ENCODE peak calls at places on chromosome 18, in five cellular contexts. D is right lobe of liver, C is ascending aorta, Y is A673, J is lower leg skin. K is an unnamed sample.
A peak's percentile ranks its signal among the peaks of the same experiment; 100 is the strongest.

GRCh38 chr18:57328665-57329064 is 23.7 kb upstream of the ST8SIA3 start:
- DNase-seq in D (no peak), C (no peak), J (no peak), Y (no peak), K (no peak)

GRCh38 chr18:65206551-65207260 is 544.1 kb upstream of the CDH7 start:
- DNase-seq in J (no peak), C (no peak), D (no peak), Y (no peak), K (no peak)

GRCh38 chr18:36247036-36247435 is 50.5 kb upstream of the FHOD3 start:
- DNase-seq in Y (no peak), J (no peak), C (no peak), D (no peak), K (no peak)

GRCh38 chr18:45793295-45793965 is 32.0 kb upstream of the SIGLEC15 start:
- DNase-seq in Y (no peak), D (peak; percentile 25), J (no peak), C (no peak), K (no peak)

GRCh38 chr18:60892855-60893254 is 440.4 kb upstream of the CDH20 start:
- DNase-seq in C (no peak), D (no peak), Y (no peak), J (no peak), K (no peak)

GRCh38 chr18:56522826-56523225 is 115.6 kb downstream of the TXNL1 start:
- DNase-seq in D (no peak), C (no peak), Y (no peak), J (no peak), K (no peak)

GRCh38 chr18:3869848-3870247 is 419.9 kb downstream of the TGIF1 start:
- DNase-seq in D (no peak), J (no peak), C (no peak), Y (peak; percentile 90), K (no peak)

GRCh38 chr18:49667462-49667861 is 105.6 kb downstream of the LIPG start:
- DNase-seq in C (no peak), J (no peak), D (no peak), Y (no peak), K (no peak)

GRCh38 chr18:21433436-21433835 is 167.1 kb downstream of the ESCO1 start:
- DNase-seq in C (no peak), Y (no peak), D (no peak), J (no peak), K (no peak)

GRCh38 chr18:10160251-10160650 is 246.4 kb downstream of the VAPA start:
- DNase-seq in D (no peak), Y (no peak), C (no peak), J (peak; percentile 26), K (no peak)

GRCh38 chr18:58687871-58688308 is 16.6 kb downstream of the MALT1 start:
- DNase-seq in Y (no peak), C (no peak), D (no peak), J (no peak), K (no peak)

GRCh38 chr18:58058720-58059119 is 14.7 kb downstream of the NEDD4L start:
- DNase-seq in D (no peak), J (no peak), Y (no peak), C (no peak), K (no peak)

GRCh38 chr18:23809411-23809810 is 120.2 kb downstream of the LAMA3 start:
- DNase-seq in C (no peak), Y (no peak), D (no peak), J (no peak), K (no peak)

GRCh38 chr18:23811176-23811575 is 121.9 kb downstream of the LAMA3 start:
- DNase-seq in D (no peak), C (no peak), J (no peak), Y (no peak), K (no peak)

GRCh38 chr18:23814977-23815614 is 125.8 kb downstream of the LAMA3 start:
- DNase-seq in C (no peak), J (no peak), Y (no peak), D (no peak), K (no peak)

GRCh38 chr18:23810396-23810795 is 121.1 kb downstream of the LAMA3 start:
- DNase-seq in Y (no peak), D (no peak), J (no peak), C (no peak), K (no peak)

DNA sequence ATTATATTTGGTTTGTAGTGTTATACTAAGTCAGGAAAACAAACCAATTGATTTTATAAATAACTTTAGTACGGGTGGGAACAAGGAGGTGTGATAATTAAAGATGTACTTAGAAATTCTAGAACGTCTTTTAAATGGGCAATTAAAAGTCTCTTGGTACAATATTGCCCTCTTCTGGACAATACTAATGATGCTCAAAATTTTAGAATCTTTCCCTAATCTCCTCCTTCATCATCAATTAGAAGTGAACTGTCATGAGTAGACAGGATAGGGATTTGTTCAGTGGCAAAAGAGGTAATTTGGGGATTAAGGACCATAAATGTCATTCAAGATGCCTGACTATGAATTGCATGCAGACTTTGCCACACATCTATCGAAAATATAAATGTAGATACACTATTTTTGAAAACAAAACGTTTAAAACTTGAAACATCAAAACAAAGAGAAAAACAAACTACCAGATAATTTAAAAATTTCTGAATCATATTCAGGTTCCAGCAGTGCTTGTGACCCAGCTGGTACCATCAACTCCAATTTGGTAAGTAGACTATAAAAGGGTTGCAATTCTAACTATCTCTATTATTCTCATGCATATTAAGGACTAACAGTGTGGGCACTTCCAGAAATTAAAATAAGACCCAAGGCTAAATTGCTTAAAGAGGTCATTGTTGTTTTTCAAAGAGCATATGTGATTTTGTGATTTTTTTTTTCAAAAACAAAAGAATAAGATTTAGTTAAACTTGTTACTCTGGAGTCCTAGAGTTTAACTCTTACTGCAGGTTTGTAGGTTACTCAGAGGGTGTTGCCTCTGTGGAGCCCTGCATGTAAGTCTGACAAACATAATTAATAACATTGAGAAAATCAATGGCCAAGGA is 123.5 kb downstream of the LAMA3 start:
- DNase-seq in Y (peak; percentile 66), D (no peak), C (no peak), J (no peak), K (no peak)
- TF ChIP-seq CTCF in Y (peak; percentile 65), D (peak; percentile 51), C (peak; percentile 30), J (no peak), K (peak; percentile 82)

GRCh38 chr18:55322176-55322735 is 265.7 kb downstream of the TCF4 start:
- DNase-seq in C (peak; percentile 59), J (peak; percentile 94), Y (peak; percentile 95), D (peak; percentile 61), K (peak; percentile 34)
- TF ChIP-seq CTCF in C (no peak), J (no peak), Y (no peak), D (no peak), K (no peak)

DNA sequence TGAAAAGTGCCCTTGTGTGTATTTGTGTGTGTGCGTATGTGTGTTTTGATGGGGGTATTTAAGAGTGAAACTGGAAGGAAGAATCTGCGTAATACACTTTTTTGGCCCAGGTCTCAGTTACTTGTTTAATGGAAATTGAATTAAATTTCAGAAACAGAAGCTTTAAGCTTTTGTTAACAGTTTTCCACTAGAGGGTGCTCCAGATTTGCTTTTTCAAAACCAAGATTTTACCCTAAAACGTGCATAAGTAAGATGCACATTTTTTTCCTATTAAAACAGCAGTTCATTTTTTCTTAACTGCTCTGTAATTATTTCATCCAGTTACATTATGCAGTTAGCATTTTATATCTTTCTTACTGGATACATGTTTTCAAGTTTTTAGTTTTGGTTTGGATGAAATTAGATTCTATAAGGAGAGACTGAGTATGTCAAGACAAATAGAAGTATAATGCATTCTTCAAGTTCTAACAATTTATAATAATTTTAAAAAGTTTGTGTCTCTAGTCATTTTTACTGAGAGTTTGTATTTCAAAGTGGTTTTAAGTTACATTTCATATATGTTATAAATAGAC is 97.2 kb downstream of the PIK3C3 start:
- DNase-seq in D (no peak), J (no peak), Y (peak; percentile 28), C (no peak), K (no peak)
- TF ChIP-seq CTCF in D (peak; percentile 51), J (no peak), Y (peak; percentile 50), C (peak; percentile 3), K (peak; percentile 52)

DNA sequence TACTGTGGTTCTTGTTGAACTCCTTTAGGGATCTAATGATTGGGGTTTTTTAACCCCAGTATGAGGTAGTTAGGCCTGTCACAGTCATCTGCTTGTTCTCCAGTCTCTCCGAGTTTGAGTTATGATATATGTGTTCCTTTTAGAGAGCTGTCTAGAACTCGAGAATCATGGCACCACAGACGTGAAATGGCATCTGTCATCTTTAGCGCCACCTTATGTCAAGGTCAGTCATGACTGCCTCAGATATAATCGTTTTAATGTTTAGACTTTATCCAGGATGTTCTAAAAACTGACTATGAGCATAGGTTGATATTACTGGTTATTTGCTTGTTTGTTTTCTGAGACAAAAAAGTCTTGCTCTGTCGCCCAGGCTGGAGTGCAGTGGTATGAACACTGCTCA is 112.2 kb downstream of the CEP192 start:
- DNase-seq in J (no peak), C (no peak), D (no peak), Y (peak; percentile 27), K (no peak)
- TF ChIP-seq CTCF in J (no peak), C (peak; percentile 11), D (no peak), Y (peak; percentile 52), K (peak; percentile 42)

GRCh38 chr18:78738076-78738690 is 241.4 kb upstream of the SALL3 start:
- DNase-seq in Y (no peak), D (no peak), J (peak; percentile 62), C (no peak), K (no peak)

GRCh38 chr18:78735131-78736014 is 244.2 kb upstream of the SALL3 start:
- DNase-seq in J (peak; percentile 78), Y (no peak), C (no peak), D (no peak), K (no peak)

GRCh38 chr18:78736015-78736690 is 243.5 kb upstream of the SALL3 start:
- DNase-seq in C (no peak), Y (no peak), D (no peak), J (peak; percentile 83), K (no peak)

GRCh38 chr18:78739115-78739514 is 240.5 kb upstream of the SALL3 start:
- DNase-seq in C (no peak), J (peak; percentile 39), Y (no peak), D (no peak), K (no peak)

GRCh38 chr18:78737006-78737915 is 242.4 kb upstream of the SALL3 start:
- DNase-seq in C (no peak), J (peak; percentile 64), D (no peak), Y (no peak), K (no peak)
- TF ChIP-seq CTCF in C (no peak), J (no peak), D (no peak), Y (no peak), K (no peak)